ENCODE peak calls at places on chromosomes 4 and X, in eight cellular contexts. One of them, this sample, is unnamed.

GRCh38 chr4:67909910-67910905 is 26.4 kb upstream of the TMPRSS11D start:
- DNase-seq in posterior cingulate gyrus: no peak
- DNase-seq in HT1080: no peak
- DNase-seq in M059J: peak; percentile 14
- DNase-seq in NCI-H1048: no peak
- DNase-seq in H54: no peak
- DNase-seq in GM03348: peak; percentile 16
- DNase-seq in neural progenitor cell: no peak
- DNase-seq in this sample: peak; percentile 46

GRCh38 chr4:25030283-25031076 is at the start of gene LGI2:
- DNase-seq in posterior cingulate gyrus: peak; percentile 39
- DNase-seq in HT1080: no peak
- DNase-seq in NCI-H1048: no peak
- DNase-seq in M059J: no peak
- DNase-seq in H54: no peak
- DNase-seq in neural progenitor cell: peak; percentile 76
- DNase-seq in GM03348: peak; percentile 72
- DNase-seq in this sample: peak; percentile 60

GRCh38 chr4:3501126-3501824 is 30.9 kb downstream of the LRPAP1 start:
- DNase-seq in H54: no peak
- DNase-seq in neural progenitor cell: no peak
- DNase-seq in HT1080: no peak
- DNase-seq in GM03348: no peak
- DNase-seq in M059J: no peak
- DNase-seq in NCI-H1048: no peak
- DNase-seq in posterior cingulate gyrus: no peak
- DNase-seq in this sample: no peak

GRCh38 chr4:87819281-87819919 is 13.4 kb upstream of the MEPE start:
- DNase-seq in M059J: peak; percentile 93
- DNase-seq in NCI-H1048: no peak
- DNase-seq in H54: no peak
- DNase-seq in posterior cingulate gyrus: no peak
- DNase-seq in GM03348: peak; percentile 60
- DNase-seq in HT1080: peak; percentile 92
- DNase-seq in neural progenitor cell: peak; percentile 18
- DNase-seq in this sample: peak; percentile 79

GRCh38 chrX:30887721-30888120 is 1.3 kb downstream of the TAB3 start:
- DNase-seq in M059J: no peak
- DNase-seq in HT1080: no peak
- DNase-seq in NCI-H1048: no peak
- DNase-seq in GM03348: no peak
- DNase-seq in neural progenitor cell: no peak
- DNase-seq in posterior cingulate gyrus: no peak
- DNase-seq in H54: no peak
- DNase-seq in this sample: no peak

GRCh38 chr4:56410247-56410646 is 23.0 kb upstream of the AASDH start:
- DNase-seq in M059J: peak; percentile 97
- DNase-seq in posterior cingulate gyrus: no peak
- DNase-seq in GM03348: peak; percentile 90
- DNase-seq in NCI-H1048: peak; percentile 53
- DNase-seq in H54: peak; percentile 15
- DNase-seq in HT1080: peak; percentile 96
- DNase-seq in neural progenitor cell: peak; percentile 83
- DNase-seq in this sample: peak; percentile 96

GRCh38 chr4:174423257-174423944 is 98.9 kb downstream of the HPGD start:
- DNase-seq in NCI-H1048: no peak
- DNase-seq in GM03348: peak; percentile 36
- DNase-seq in H54: peak; percentile 34
- DNase-seq in posterior cingulate gyrus: no peak
- DNase-seq in M059J: peak; percentile 85
- DNase-seq in neural progenitor cell: no peak
- DNase-seq in HT1080: peak; percentile 90
- DNase-seq in this sample: peak; percentile 86

GRCh38 chr4:182093431-182093831 is 149.8 kb upstream of the TENM3 start:
- DNase-seq in NCI-H1048: no peak
- DNase-seq in HT1080: peak; percentile 71
- DNase-seq in GM03348: no peak
- DNase-seq in M059J: peak; percentile 73
- DNase-seq in posterior cingulate gyrus: no peak
- DNase-seq in H54: no peak
- DNase-seq in neural progenitor cell: no peak
- DNase-seq in this sample: no peak

GRCh38 chr4:74161676-74162450 is 3.9 kb downstream of the MTHFD2L start:
- DNase-seq in NCI-H1048: no peak
- DNase-seq in neural progenitor cell: peak; percentile 39
- DNase-seq in HT1080: no peak
- DNase-seq in H54: no peak
- DNase-seq in posterior cingulate gyrus: no peak
- DNase-seq in GM03348: peak; percentile 26
- DNase-seq in M059J: no peak
- DNase-seq in this sample: peak; percentile 5

GRCh38 chr4:121676388-121677075 is 20.2 kb downstream of the ANXA5 start:
- DNase-seq in M059J: no peak
- DNase-seq in HT1080: no peak
- DNase-seq in GM03348: no peak
- DNase-seq in NCI-H1048: no peak
- DNase-seq in posterior cingulate gyrus: no peak
- DNase-seq in neural progenitor cell: no peak
- DNase-seq in H54: no peak
- DNase-seq in this sample: no peak

GRCh38 chr4:98143001-98143899 is at the start of gene STPG2:
- DNase-seq in posterior cingulate gyrus: peak; percentile 92
- DNase-seq in HT1080: peak; percentile 91
- DNase-seq in NCI-H1048: no peak
- DNase-seq in H54: peak; percentile 40
- DNase-seq in M059J: peak; percentile 89
- DNase-seq in neural progenitor cell: peak; percentile 95
- DNase-seq in GM03348: peak; percentile 98
- DNase-seq in this sample: peak; percentile 95